ENCODE peak calls at places on chromosomes 6 and 20, in eight cellular contexts. U is RWPE1, L is esophagus squamous epithelium, B is sigmoid colon, Z is fibroblast of pulmonary artery, D is endothelial cell, A is gastrocnemius medialis, O is brain microvascular endothelial cell. S is an unnamed sample.
A peak's percentile ranks its signal among the peaks of the same experiment; 100 is the strongest.

GRCh38 chr6:34340906-34341480 is 51.5 kb downstream of the NUDT3 start:
- DNase-seq in Z (no peak), O (no peak), B (no peak), A (no peak), L (no peak), U (no peak), D (no peak), S (no peak)

GRCh38 chr6:117951783-117952182 is 44.7 kb downstream of the SLC35F1 start:
- DNase-seq in A (no peak), Z (no peak), D (no peak), L (no peak), U (no peak), O (no peak), B (no peak), S (no peak)

GRCh38 chr20:3222635-3223600 is 13.6 kb downstream of the ITPA start:
- DNase-seq in O (no peak), U (no peak), L (no peak), Z (no peak), A (peak; percentile 60), D (no peak), B (no peak), S (no peak)

GRCh38 chr6:107354470-107354869 is 104.9 kb downstream of the PDSS2 start:
- DNase-seq in L (no peak), U (no peak), O (no peak), A (no peak), Z (no peak), B (no peak), D (no peak), S (no peak)

GRCh38 chr6:22875845-22876244 is 306.5 kb downstream of the HDGFL1 start:
- DNase-seq in Z (no peak), U (no peak), B (no peak), D (no peak), L (no peak), O (no peak), A (no peak), S (no peak)

GRCh38 chr6:134175532-134176282 is 123.3 kb upstream of the SLC2A12 start:
- DNase-seq in Z (peak; percentile 91), L (peak; percentile 46), A (peak; percentile 65), D (no peak), U (peak; percentile 42), B (peak; percentile 80), O (peak; percentile 77), S (peak; percentile 57)

GRCh38 chr6:165010556-165011535 is 298.6 kb downstream of the C6orf118 start:
- DNase-seq in A (no peak), D (no peak), U (peak; percentile 23), B (no peak), O (peak; percentile 9), L (no peak), Z (no peak), S (no peak)

GRCh38 chr6:169988769-169989550 is 237.5 kb downstream of the ERMARD start:
- DNase-seq in L (no peak), A (no peak), O (no peak), Z (no peak), B (peak; percentile 49), U (no peak), D (no peak), S (no peak)

GRCh38 chr20:54140927-54141566 is 32.7 kb downstream of the CYP24A1 start:
- DNase-seq in D (no peak), L (no peak), B (no peak), Z (peak; percentile 70), A (no peak), U (peak; percentile 94), O (no peak), S (no peak)

GRCh38 chr6:119493980-119494379 is 144.4 kb upstream of the MAN1A1 start:
- DNase-seq in L (no peak), D (no peak), A (no peak), B (no peak), O (no peak), Z (no peak), U (peak; percentile 10), S (no peak)

GRCh38 chr6:131275273-131275672 is 140.0 kb downstream of the AKAP7 start:
- DNase-seq in L (no peak), Z (no peak), A (no peak), D (no peak), O (no peak), B (no peak), U (no peak), S (no peak)

GRCh38 chr20:47102629-47103028 is 208.0 kb downstream of the EYA2 start:
- DNase-seq in B (peak; percentile 64), U (no peak), L (no peak), A (peak; percentile 73), O (no peak), Z (peak; percentile 35), D (no peak), S (no peak)

GRCh38 chr20:34089655-34090324 is 22.3 kb downstream of the EIF2S2 start:
- DNase-seq in L (no peak), B (peak; percentile 17), D (no peak), Z (no peak), O (no peak), U (no peak), A (no peak), S (no peak)

GRCh38 chr20:37331060-37331857 is 14.7 kb upstream of the SRC start:
- DNase-seq in D (no peak), A (no peak), L (no peak), B (no peak), O (no peak), U (no peak), Z (no peak), S (no peak)

GRCh38 chr6:6931047-6932025 is 176.4 kb upstream of the RREB1 start:
- DNase-seq in D (no peak), O (no peak), B (no peak), U (no peak), A (no peak), L (no peak), Z (no peak), S (no peak)

GRCh38 chr6:131062245-131063027 is 609 bp downstream of the EPB41L2 start:
- DNase-seq in D (peak; percentile 33), L (no peak), O (no peak), Z (no peak), A (no peak), B (peak; percentile 67), U (peak; percentile 19), S (peak; percentile 59)

GRCh38 chr6:79230149-79230548 is 4.3 kb downstream of the HMGN3 start:
- DNase-seq in B (no peak), O (no peak), A (no peak), U (peak; percentile 23), L (no peak), D (no peak), Z (peak; percentile 31), S (no peak)

GRCh38 chr20:6130045-6130444 is 7.2 kb upstream of the FERMT1 start:
- DNase-seq in Z (no peak), L (no peak), O (no peak), B (no peak), A (no peak), U (no peak), D (no peak), S (no peak)

GRCh38 chr6:157087974-157088373 is 235.3 kb downstream of the TMEM242 start:
- DNase-seq in L (no peak), U (no peak), B (no peak), O (no peak), Z (no peak), D (no peak), A (no peak), S (no peak)

GRCh38 chr20:33388268-33388667 is 13.1 kb downstream of the CDK5RAP1 start:
- DNase-seq in B (no peak), A (no peak), Z (no peak), D (no peak), O (no peak), L (no peak), U (no peak), S (no peak)

GRCh38 chr6:126539022-126539421 is 199.1 kb downstream of the CENPW start:
- DNase-seq in A (no peak), Z (peak; percentile 57), L (no peak), D (no peak), O (peak; percentile 86), U (peak; percentile 42), B (no peak), S (no peak)

GRCh38 chr6:169931223-169931760 is 179.9 kb downstream of the ERMARD start:
- DNase-seq in D (no peak), O (no peak), L (no peak), U (no peak), Z (no peak), A (no peak), B (no peak), S (no peak)

GRCh38 chr6:3205913-3206312 is 21.5 kb downstream of the TUBB2B start:
- DNase-seq in B (no peak), D (no peak), A (no peak), U (peak; percentile 32), Z (peak; percentile 86), O (peak; percentile 97), L (no peak), S (no peak)

GRCh38 chr20:44646641-44647274 is 4.7 kb downstream of the ADA start:
- DNase-seq in D (no peak), L (no peak), A (no peak), Z (peak; percentile 59), U (peak; percentile 39), B (no peak), O (peak; percentile 63), S (no peak)
- TF ChIP-seq CTCF in D (no peak), L (no peak), A (no peak), Z (no peak), U (no peak), B (no peak), O (no peak), S (no peak)

GRCh38 chr6:139249387-139249786 is 42.4 kb downstream of the TXLNB start:
- DNase-seq in O (no peak), D (no peak), L (no peak), A (no peak), U (no peak), B (no peak), Z (no peak), S (no peak)

GRCh38 chr6:139252018-139252390 is 39.8 kb downstream of the TXLNB start:
- DNase-seq in B (no peak), Z (no peak), L (no peak), A (no peak), D (no peak), O (no peak), U (no peak), S (no peak)

GRCh38 chr6:139248911-139249310 is 42.9 kb downstream of the TXLNB start:
- DNase-seq in B (no peak), L (no peak), Z (no peak), O (no peak), U (no peak), D (no peak), A (no peak), S (no peak)

GRCh38 chr6:139251377-139252017 is 40.3 kb downstream of the TXLNB start:
- DNase-seq in A (peak; percentile 57), U (no peak), D (no peak), L (no peak), Z (no peak), B (no peak), O (no peak), S (no peak)

GRCh38 chr6:139250296-139251274 is 41.2 kb downstream of the TXLNB start:
- DNase-seq in B (no peak), U (peak; percentile 33), A (peak; percentile 73), Z (peak; percentile 59), L (no peak), D (peak; percentile 74), O (peak; percentile 60), S (peak; percentile 57)
- TF ChIP-seq CTCF in B (peak; percentile 46), U (peak; percentile 26), A (peak; percentile 84), Z (peak; percentile 64), L (no peak), D (peak; percentile 43), O (peak; percentile 93), S (peak; percentile 65)

GRCh38 chr6:144036064-144036873 is 28.2 kb upstream of the PLAGL1 start:
- DNase-seq in Z (peak; percentile 39), O (no peak), U (no peak), A (no peak), B (no peak), L (no peak), D (no peak), S (peak; percentile 18)
- TF ChIP-seq CTCF in Z (no peak), O (no peak), U (no peak), A (no peak), B (no peak), L (no peak), D (no peak), S (no peak)

GRCh38 chr6:51633424-51633823 is 454.0 kb downstream of the PKHD1 start:
- DNase-seq in Z (no peak), O (no peak), D (no peak), L (no peak), U (no peak), B (no peak), A (no peak), S (no peak)
- TF ChIP-seq CTCF in Z (no peak), O (no peak), D (no peak), L (no peak), U (no peak), B (no peak), A (no peak), S (no peak)